ENCODE peak calls at places on chromosomes 11 and 22, in eight cellular contexts. U, K, X, G, A, L, V and S are unnamed samples. For H3K4me1, the result is how much of the 10 kb centered on the place peaks cover.

GRCh38 chr11:44624761-44625221 is 59.3 kb downstream of the CD82 start:
- DNase-seq in U (no peak), K (no peak), X (no peak), G (no peak), A (no peak), L (no peak), V (no peak), S (no peak)

GRCh38 chr11:47004595-47005033 is 68.1 kb downstream of the CSTPP1 start:
- DNase-seq in U (peak), K (peak), X (no peak), G (peak), A (peak), L (peak), V (no peak), S (peak)

GRCh38 chr11:69807416-69807815 is 11.8 kb downstream of the FGF3 start:
- DNase-seq in U (no peak), K (no peak), X (no peak), G (no peak), A (no peak), L (no peak), V (no peak), S (no peak)

GRCh38 chr22:20440637-20441591 is 3.3 kb upstream of the SCARF2 start:
- DNase-seq in U (no peak), K (no peak), X (no peak), G (no peak), A (no peak), L (no peak), V (no peak), S (no peak)

GRCh38 chr11:44823006-44823405 is 96.2 kb downstream of the TSPAN18 start:
- DNase-seq in U (no peak), K (no peak), X (peak), G (peak), A (no peak), L (no peak), V (peak), S (peak)

GRCh38 chr22:48320671-48321515 is 1506.8 kb downstream of the BRD1 start:
- DNase-seq in U (no peak), K (no peak), X (no peak), G (no peak), A (no peak), L (no peak), V (no peak), S (no peak)

GRCh38 chr11:35541621-35542375 is 16.4 kb upstream of the PAMR1 start:
- DNase-seq in U (peak), K (no peak), X (no peak), G (peak), A (peak), L (peak), V (no peak), S (peak)

GRCh38 chr22:48563966-48564330 is 1263.7 kb downstream of the BRD1 start:
- DNase-seq in U (no peak), K (no peak), X (no peak), G (no peak), A (no peak), L (no peak), V (no peak), S (no peak)

GRCh38 chr22:27668828-27669797 is 132.4 kb downstream of the MN1 start:
- DNase-seq in U (peak), K (no peak), X (peak), G (peak), A (peak), L (peak), V (peak), S (peak)

GRCh38 chr11:111846640-111847039 is 24.7 kb downstream of the ALG9 start:
- DNase-seq in U (peak), K (no peak), X (no peak), G (no peak), A (peak), L (peak), V (no peak), S (peak)

GRCh38 chr22:24137595-24137994 is 43.7 kb upstream of the SUSD2 start:
- DNase-seq in U (peak), K (no peak), X (no peak), G (no peak), A (peak), L (peak), V (no peak), S (peak)

GRCh38 chr22:32219030-32219429 is 14.2 kb upstream of the RFPL2 start:
- DNase-seq in U (no peak), K (no peak), X (no peak), G (no peak), A (no peak), L (no peak), V (no peak), S (no peak)

GRCh38 chr11:94036096-94036495 is 14.9 kb downstream of the HEPHL1 start:
- DNase-seq in U (no peak), K (no peak), X (no peak), G (no peak), A (no peak), L (no peak), V (no peak), S (no peak)

GRCh38 chr22:44368611-44369010 is 55.9 kb upstream of the SHISAL1 start:
- DNase-seq in U (no peak), K (no peak), X (no peak), G (no peak), A (no peak), L (no peak), V (no peak), S (no peak)

GRCh38 chr11:79676396-79676795 is 235.6 kb upstream of the TENM4 start:
- DNase-seq in U (no peak), K (no peak), X (no peak), G (no peak), A (no peak), L (no peak), V (no peak), S (no peak)

GRCh38 chr11:77130763-77131513 is 2.9 kb downstream of the MYO7A start:
- DNase-seq in U (peak), K (no peak), X (no peak), G (no peak), A (peak), L (peak), V (no peak), S (peak)

GRCh38 chr22:33666661-33667619 is 253.3 kb downstream of the LARGE1 start:
- DNase-seq in U (no peak), K (no peak), X (no peak), G (no peak), A (no peak), L (no peak), V (peak), S (no peak)

GRCh38 chr11:62431171-62431895 is 12.5 kb downstream of the SCGB1A1 start:
- DNase-seq in U (peak), K (no peak), X (no peak), G (peak), A (peak), L (peak), V (no peak), S (no peak)

GRCh38 chr22:37045958-37046357 is 5.6 kb upstream of the KCTD17 start:
- DNase-seq in U (peak), K (peak), X (no peak), G (peak), A (peak), L (peak), V (peak), S (peak)

GRCh38 chr11:2558861-2559526 is 114.2 kb downstream of the KCNQ1 start:
- DNase-seq in U (no peak), K (no peak), X (no peak), G (no peak), A (no peak), L (no peak), V (no peak), S (no peak)

GRCh38 chr22:27046603-27047002 is 389.2 kb downstream of the MIAT start:
- DNase-seq in U (no peak), K (no peak), X (no peak), G (no peak), A (no peak), L (no peak), V (no peak), S (no peak)

GRCh38 chr11:11569936-11570491 is 51.8 kb downstream of the GALNT18 start:
- DNase-seq in U (no peak), K (no peak), X (no peak), G (no peak), A (no peak), L (no peak), V (no peak), S (peak)

GRCh38 chr11:118476676-118477075 is 40.4 kb downstream of the KMT2A start:
- DNase-seq in U (no peak), K (no peak), X (no peak), G (no peak), A (no peak), L (no peak), V (no peak), S (no peak)

GRCh38 chr11:6608726-6609501 is 3.1 kb downstream of the TAF10 start:
- DNase-seq in U (no peak), K (no peak), X (peak), G (no peak), A (peak), L (no peak), V (no peak), S (no peak)

GRCh38 chr22:45903355-45904149 is 73.4 kb downstream of the WNT7B start:
- DNase-seq in U (peak), K (no peak), X (no peak), G (no peak), A (peak), L (peak), V (no peak), S (peak)
- H3K4me2 ChIP-seq in U (peak), K (no peak), X (no peak), G (peak), A (peak), L (peak), V (no peak), S (peak)

GRCh38 chr22:19178065-19178658 is 374 bp downstream of the SLC25A1 start:
- DNase-seq in U (peak), K (peak), X (no peak), G (no peak), A (peak), L (no peak), V (peak), S (peak)
- H3K4me1 ChIP-seq in U (under half), K (under half), X (under half), G (under half), A (under half), L (under half), V (under half), S (under half)

DNA sequence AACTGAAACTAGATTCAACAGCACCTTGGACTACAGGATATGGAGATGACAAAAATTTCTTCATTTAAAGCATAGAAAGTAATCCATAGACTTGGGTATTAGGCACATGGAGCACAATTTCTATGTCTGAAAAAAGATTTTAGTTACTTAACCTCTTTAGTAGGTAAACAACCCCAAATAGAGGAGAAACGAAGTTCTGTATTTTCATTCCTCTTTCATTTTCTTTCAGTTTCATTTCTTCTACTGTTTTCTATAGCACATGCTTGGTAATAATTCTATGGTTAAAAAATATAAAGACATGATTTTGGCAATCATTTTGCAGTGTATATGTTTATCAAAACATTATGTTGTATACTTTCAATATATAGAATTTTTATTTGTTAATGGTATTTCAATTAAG is 99.5 kb downstream of the CASP12 start:
- DNase-seq in U (no peak), K (peak), X (no peak), G (no peak), A (no peak), L (no peak), V (no peak), S (no peak)
- TF ChIP-seq CTCF in U (no peak), K (no peak), X (no peak), G (no peak), A (no peak), L (no peak), V (no peak), S (no peak)

GRCh38 chr11:66339163-66339675 is 3.0 kb upstream of the RIN1 start:
- DNase-seq in U (no peak), K (no peak), X (no peak), G (no peak), A (no peak), L (no peak), V (no peak), S (no peak)

GRCh38 chr11:66338276-66339162 is 2.3 kb upstream of the RIN1 start:
- DNase-seq in U (no peak), K (no peak), X (no peak), G (no peak), A (no peak), L (no peak), V (no peak), S (no peak)

GRCh38 chr11:66336234-66337102 is at the start of gene RIN1:
- DNase-seq in U (peak), K (no peak), X (peak), G (peak), A (peak), L (peak), V (peak), S (peak)

GRCh38 chr11:66335531-66336233 is 552 bp downstream of the RIN1 start:
- DNase-seq in U (peak), K (no peak), X (peak), G (no peak), A (peak), L (peak), V (peak), S (peak)

GRCh38 chr11:66337103-66337899 is 1.1 kb upstream of the RIN1 start:
- DNase-seq in U (peak), K (no peak), X (no peak), G (no peak), A (peak), L (peak), V (no peak), S (no peak)
- H3K4me2 ChIP-seq in U (no peak), K (no peak), X (no peak), G (peak), A (peak), L (peak), V (no peak), S (peak)

DNA sequence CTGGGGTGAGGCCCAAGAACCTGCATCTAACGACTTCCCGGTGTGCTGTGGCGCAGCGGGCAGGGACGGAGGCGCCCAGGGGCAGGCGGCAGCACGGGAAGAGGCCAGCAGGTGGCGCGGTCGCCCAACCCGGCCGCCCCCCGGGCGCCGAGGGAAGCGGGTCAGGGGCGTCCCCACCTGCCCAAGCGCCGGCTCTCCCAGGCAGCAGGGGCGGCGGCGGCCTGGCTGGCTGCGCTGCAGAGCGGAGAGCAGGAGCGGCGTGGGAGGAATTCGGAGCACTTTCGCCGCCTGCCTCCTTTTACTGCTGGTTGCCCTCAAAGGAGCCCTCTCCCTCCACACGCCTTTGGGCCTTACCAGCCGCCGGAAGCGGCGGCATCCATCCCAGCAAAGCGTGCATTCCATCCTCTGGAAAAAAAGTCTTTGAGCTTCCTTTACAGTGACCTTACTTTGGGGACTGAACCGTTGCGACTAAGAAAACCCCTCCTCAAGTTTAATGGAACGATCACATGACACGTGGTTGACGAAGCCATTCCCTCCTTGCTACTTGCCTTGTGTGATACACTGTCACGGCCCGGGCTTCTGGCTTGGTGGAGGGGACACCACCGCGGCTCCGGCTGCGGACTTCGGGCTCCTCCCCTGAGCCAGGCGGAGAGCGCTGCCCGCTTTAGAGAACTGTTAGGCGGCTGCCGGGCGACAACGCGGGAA is 106.8 kb upstream of the CLMP start:
- DNase-seq in U (peak), K (peak), X (peak), G (peak), A (peak), L (no peak), V (peak), S (peak)
- H3K4me1 ChIP-seq in U (under half), K (under half), X (under half), G (under half), A (under half), L (under half), V (under half), S (under half)

DNA sequence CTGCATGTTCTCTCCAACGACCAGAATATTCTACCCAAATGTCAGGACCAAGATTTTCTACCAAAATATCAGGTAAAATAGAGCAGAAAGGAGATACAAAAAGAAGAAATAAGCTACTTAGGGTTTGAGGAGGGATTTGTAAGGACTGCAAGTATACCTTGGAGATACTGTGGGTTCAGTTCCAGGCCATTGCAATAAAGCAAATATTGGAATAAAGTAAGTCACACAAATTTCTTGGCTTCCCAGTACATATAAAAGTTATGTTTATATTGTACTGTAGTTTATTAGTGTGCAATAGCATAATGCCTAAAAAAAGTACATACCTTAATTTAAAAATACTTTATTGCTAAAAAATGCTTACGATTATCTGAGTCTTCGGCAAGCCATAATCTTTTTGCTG is 34.1 kb downstream of the CCDC15 start:
- DNase-seq in U (no peak), K (no peak), X (no peak), G (no peak), A (no peak), L (no peak), V (no peak), S (no peak)
- TF ChIP-seq CTCF in U (no peak), K (no peak), X (no peak), G (no peak), A (no peak), L (no peak), V (no peak), S (no peak)

DNA sequence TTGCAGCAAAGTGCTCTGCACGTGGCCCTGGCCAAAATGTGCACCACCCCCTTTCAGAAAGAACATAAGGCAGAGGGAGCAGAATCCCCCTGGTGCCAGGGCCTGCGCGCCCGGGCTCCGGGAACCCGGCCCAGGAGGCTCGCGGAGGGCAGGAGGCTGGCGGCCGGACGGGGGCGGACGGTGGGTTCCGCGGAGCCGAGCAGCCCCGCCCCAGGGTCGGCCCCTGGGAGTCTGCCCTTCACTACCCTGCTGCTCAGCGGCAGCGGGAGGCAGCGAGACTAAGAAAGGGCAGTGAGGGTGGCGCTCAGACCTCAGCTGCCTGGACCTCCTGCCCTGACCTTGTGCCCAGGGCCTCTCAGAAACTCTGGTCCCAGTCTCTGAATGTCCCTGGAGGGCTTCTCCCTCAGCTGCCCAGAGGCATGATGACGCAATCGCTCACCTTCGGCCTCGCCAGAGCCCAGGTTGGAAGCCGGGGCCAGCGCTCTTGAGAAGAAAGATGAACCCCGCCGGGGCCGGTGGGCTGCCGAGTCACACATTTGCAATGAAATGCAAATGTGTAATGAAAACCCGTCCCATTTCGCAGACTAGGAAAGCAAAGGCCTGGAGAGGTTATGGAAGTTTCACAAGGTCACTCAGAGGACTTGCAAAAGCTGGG is 1.1 kb upstream of the CLMP start:
- DNase-seq in U (no peak), K (no peak), X (peak), G (no peak), A (no peak), L (no peak), V (peak), S (no peak)
- H3K4me2 ChIP-seq in U (peak), K (no peak), X (peak), G (peak), A (peak), L (peak), V (peak), S (peak)